ENCODE peak calls at places on chromosomes 3 and 15, in four cellular contexts. U is adrenal gland, O is memory B cell, I is Panc1. L is an unnamed sample.

GRCh38 chr3:149186219-149186618 is 35.4 kb downstream of the CP start:
- DNase-seq in I (no peak), O (no peak), U (no peak), L (no peak)

GRCh38 chr15:101358895-101359294 is 63.8 kb upstream of the SNRPA1 start:
- DNase-seq in O (no peak), I (no peak), U (no peak), L (no peak)

GRCh38 chr15:47360296-47360695 is 357.0 kb upstream of the SEMA6D start:
- DNase-seq in O (no peak), I (no peak), U (no peak), L (no peak)

GRCh38 chr3:72175305-72175858 is 390.4 kb upstream of the PROK2 start:
- DNase-seq in I (no peak), O (no peak), U (no peak), L (no peak)

GRCh38 chr3:108477511-108478147 is 32.8 kb downstream of the MYH15 start:
- DNase-seq in U (peak; percentile 82), I (no peak), O (peak; percentile 56), L (peak; percentile 84)

GRCh38 chr15:85950101-85950500 is 129.6 kb upstream of the AGBL1 start:
- DNase-seq in O (no peak), I (no peak), U (no peak), L (no peak)

GRCh38 chr15:90090226-90090848 is 11.9 kb downstream of the IDH2 start:
- DNase-seq in O (no peak), I (no peak), U (no peak), L (no peak)

GRCh38 chr3:114452176-114452744 is 158.4 kb downstream of the TIGIT start:
- DNase-seq in O (no peak), U (no peak), I (no peak), L (no peak)

GRCh38 chr3:133965906-133966305 is 63.8 kb downstream of the SLCO2A1 start:
- DNase-seq in I (no peak), O (no peak), U (no peak), L (no peak)

GRCh38 chr3:48598323-48599076 is 3.4 kb upstream of the COL7A1 start:
- DNase-seq in U (no peak), O (no peak), I (no peak), L (no peak)

GRCh38 chr3:10365791-10366190 is 44.9 kb upstream of the SEC13 start:
- DNase-seq in I (no peak), U (no peak), O (no peak), L (no peak)

GRCh38 chr15:50187997-50188396 is 6.0 kb downstream of the SLC27A2 start:
- DNase-seq in O (no peak), U (no peak), I (no peak), L (no peak)

GRCh38 chr15:63344737-63345390 is 36.8 kb downstream of the CA12 start:
- DNase-seq in I (no peak), O (no peak), U (no peak), L (no peak)